ENCODE peak calls at places on chromosomes 13 and 19, in four cellular contexts. S is aorta, W is upper lobe of right lung, G is mammary epithelial cell. T is an unnamed sample. For H3K27me3 and H3K36me3, the result is how much of the 10 kb centered on the place peaks cover.

GRCh38 chr13:98880673-98881072 is 97.2 kb downstream of the DOCK9 start:
- DNase-seq in S (no peak), W (no peak), G (no peak), T (no peak)

GRCh38 chr19:11239377-11240000 is at the start of gene ANGPTL8:
- DNase-seq in S (no peak), W (no peak), G (no peak), T (no peak)

GRCh38 chr13:72259528-72259927 is 392.5 kb upstream of the DACH1 start:
- DNase-seq in S (no peak), W (no peak), G (no peak), T (no peak)

GRCh38 chr13:95388420-95389079 is 87.3 kb upstream of the ABCC4 start:
- DNase-seq in S (no peak), W (no peak), G (no peak), T (no peak)

GRCh38 chr19:33273065-33273736 is 29.1 kb downstream of the CEBPA start:
- DNase-seq in S (peak), W (no peak), G (peak), T (peak)

GRCh38 chr13:113917096-113917495 is 53.2 kb upstream of the GAS6 start:
- DNase-seq in S (no peak), W (no peak), G (no peak), T (no peak)

GRCh38 chr19:30549151-30549550 is 177.0 kb downstream of the ZNF536 start:
- DNase-seq in S (no peak), W (no peak), G (no peak), T (no peak)

GRCh38 chr13:33639158-33639557 is 178.8 kb upstream of the RFC3 start:
- DNase-seq in S (no peak), W (no peak), G (peak), T (peak)

DNA sequence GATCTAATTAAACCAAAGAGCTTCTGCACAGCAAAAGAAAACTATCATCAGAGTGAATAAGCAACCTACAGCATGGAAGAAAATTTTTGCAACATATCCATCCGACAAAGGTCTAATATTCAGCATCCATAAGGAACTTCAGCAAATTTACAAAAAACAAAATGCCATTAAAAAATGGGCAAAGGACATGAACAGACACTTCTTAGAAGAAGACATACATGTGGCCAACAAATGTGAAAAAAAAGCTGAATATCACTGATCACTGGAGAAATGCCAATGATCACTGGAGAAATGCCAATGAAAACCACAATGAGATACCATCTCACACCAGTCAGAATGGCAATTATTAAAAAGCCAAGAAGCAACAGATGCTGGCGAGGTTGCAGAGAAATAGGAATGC is 32.5 kb downstream of the ZNF582 start:
- DNase-seq in S (no peak), W (no peak), G (peak), T (no peak)
- H3K27me3 ChIP-seq in S (under half), W (under half), G (under half), T (under half)

GRCh38 chr13:49311816-49312215 is 64.1 kb downstream of the CDADC1 start:
- DNase-seq in S (no peak), W (no peak), G (no peak), T (no peak)

GRCh38 chr13:49315756-49316481 is 68.2 kb downstream of the CDADC1 start:
- DNase-seq in S (no peak), W (no peak), G (no peak), T (no peak)

GRCh38 chr13:49310251-49310650 is 62.5 kb downstream of the CDADC1 start:
- DNase-seq in S (no peak), W (no peak), G (no peak), T (no peak)

GRCh38 chr13:49315036-49315565 is 67.4 kb downstream of the CDADC1 start:
- DNase-seq in S (no peak), W (no peak), G (no peak), T (no peak)

DNA sequence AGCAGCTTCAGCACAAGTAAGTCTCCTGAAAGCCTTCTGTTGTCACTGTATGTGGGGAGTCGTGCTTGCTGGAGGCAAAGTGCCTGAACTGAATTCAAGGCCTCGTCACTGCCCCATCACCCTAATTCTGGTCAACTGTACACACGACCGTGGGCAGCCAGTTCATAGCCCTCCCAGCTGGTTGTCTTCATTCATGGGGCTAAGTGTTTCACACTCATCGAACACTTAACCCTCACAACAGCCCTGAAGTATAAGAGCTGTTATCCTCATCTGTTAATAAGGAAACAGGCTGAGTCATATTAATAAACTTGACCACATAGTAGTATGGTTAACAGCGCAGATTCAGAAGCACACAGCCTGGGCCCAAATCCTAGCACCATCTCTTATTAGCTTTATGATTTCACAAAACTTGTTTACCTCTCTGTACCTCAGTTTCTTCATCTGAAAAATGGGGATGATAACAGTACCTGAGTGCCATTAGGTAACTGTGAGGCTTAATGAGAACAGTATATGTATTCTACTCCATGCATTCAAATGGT is 66.7 kb downstream of the CDADC1 start:
- DNase-seq in S (no peak), W (no peak), G (no peak), T (peak)
- H3K4me3 ChIP-seq in S (no peak), W (peak), G (no peak), T (no peak)

GRCh38 chr13:32068255-32068654 is 36.7 kb downstream of the FRY start:
- DNase-seq in S (no peak), W (no peak), G (no peak), T (no peak)
- H3K36me3 ChIP-seq in S (under half), W (under half), G (under half), T (under half)

DNA sequence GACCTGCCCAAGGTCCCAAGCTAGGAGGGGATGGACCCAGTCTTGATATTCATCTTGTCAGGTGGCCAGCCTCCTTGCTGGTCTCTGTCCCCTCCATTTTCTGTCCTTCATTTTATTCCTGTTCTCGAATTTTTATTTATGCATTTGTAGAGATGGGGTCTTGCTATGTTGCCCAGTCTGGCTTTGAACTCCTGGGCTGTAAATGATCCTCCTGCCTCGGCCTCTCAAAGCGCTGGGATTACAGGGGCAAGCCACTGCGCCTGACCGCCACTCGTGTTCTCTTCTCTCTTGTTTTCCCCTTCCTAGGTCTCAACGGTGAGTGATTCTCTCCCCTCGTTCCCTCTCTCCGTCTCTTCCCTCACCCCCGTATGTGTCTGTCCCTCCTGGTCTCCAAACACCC is 10.6 kb upstream of the TPRX2 start:
- DNase-seq in S (peak), W (no peak), G (no peak), T (no peak)
- H3K27me3 ChIP-seq in S (under half), W (half or more), G (under half), T (under half)

GRCh38 chr13:106680796-106681482 is 113.0 kb upstream of the ARGLU1 start:
- DNase-seq in S (no peak), W (no peak), G (no peak), T (no peak)
- H3K4me3 ChIP-seq in S (no peak), W (no peak), G (no peak), T (no peak)

GRCh38 chr13:77737583-77738200 is 40.2 kb downstream of the SLAIN1 start:
- DNase-seq in S (no peak), W (no peak), G (no peak), T (no peak)
- H3K36me3 ChIP-seq in S (under half), W (under half), G (under half), T (under half)

GRCh38 chr19:41570639-41571112 is 5.3 kb upstream of the CEACAM21 start:
- DNase-seq in S (peak), W (peak), G (peak), T (peak)
- H3K27me3 ChIP-seq in S (under half), W (under half), G (under half), T (under half)